ENCODE peak calls at places on chromosomes 12 and 14, in four cellular contexts. One of them, this sample, is unnamed.

GRCh38 chr12:94231718-94232117 is 83.3 kb downstream of the PLXNC1 start:
- DNase-seq in left ventricle myocardium superior: no peak
- DNase-seq in aorta: no peak
- DNase-seq in HTR-8/SVneo: no peak
- DNase-seq in this sample: no peak

GRCh38 chr14:61280526-61281185 is 482 bp downstream of the TMEM30B start:
- DNase-seq in left ventricle myocardium superior: peak
- DNase-seq in aorta: peak
- DNase-seq in HTR-8/SVneo: no peak
- DNase-seq in this sample: no peak

GRCh38 chr12:11986165-11986564 is 84.6 kb upstream of the BCL2L14 start:
- DNase-seq in left ventricle myocardium superior: no peak
- DNase-seq in aorta: no peak
- DNase-seq in HTR-8/SVneo: no peak
- DNase-seq in this sample: no peak

GRCh38 chr12:71392521-71393145 is 47.0 kb upstream of the LGR5 start:
- DNase-seq in left ventricle myocardium superior: no peak
- DNase-seq in aorta: no peak
- DNase-seq in HTR-8/SVneo: peak
- DNase-seq in this sample: peak

GRCh38 chr12:113862570-113863454 is 103.3 kb downstream of the RBM19 start:
- DNase-seq in HTR-8/SVneo: peak
- DNase-seq in aorta: no peak
- DNase-seq in left ventricle myocardium superior: no peak
- DNase-seq in this sample: peak

GRCh38 chr12:1692895-1693294 is 2.0 kb downstream of the ADIPOR2 start:
- DNase-seq in aorta: no peak
- DNase-seq in left ventricle myocardium superior: no peak
- DNase-seq in HTR-8/SVneo: no peak
- DNase-seq in this sample: no peak

GRCh38 chr14:77761205-77761931 is 412 bp upstream of the SNW1 start:
- DNase-seq in left ventricle myocardium superior: peak
- DNase-seq in aorta: no peak
- DNase-seq in HTR-8/SVneo: peak
- DNase-seq in this sample: peak

GRCh38 chr14:31294736-31295398 is 87.3 kb upstream of the HECTD1 start:
- DNase-seq in HTR-8/SVneo: no peak
- DNase-seq in aorta: no peak
- DNase-seq in left ventricle myocardium superior: no peak
- DNase-seq in this sample: no peak

GRCh38 chr12:89267404-89267803 is 84.9 kb downstream of the DUSP6 start:
- DNase-seq in left ventricle myocardium superior: no peak
- DNase-seq in HTR-8/SVneo: no peak
- DNase-seq in aorta: no peak
- DNase-seq in this sample: no peak

GRCh38 chr14:21408152-21408551 is 24.3 kb upstream of the SUPT16H start:
- DNase-seq in left ventricle myocardium superior: no peak
- DNase-seq in aorta: no peak
- DNase-seq in HTR-8/SVneo: no peak
- DNase-seq in this sample: no peak

GRCh38 chr14:89493877-89494634 is 77.0 kb upstream of the FOXN3 start:
- DNase-seq in left ventricle myocardium superior: no peak
- DNase-seq in aorta: no peak
- DNase-seq in HTR-8/SVneo: no peak
- DNase-seq in this sample: no peak

GRCh38 chr14:102831163-102831804 is 54.0 kb downstream of the TRAF3 start:
- DNase-seq in HTR-8/SVneo: no peak
- DNase-seq in aorta: no peak
- DNase-seq in left ventricle myocardium superior: no peak
- DNase-seq in this sample: no peak

GRCh38 chr12:15590180-15590826 is 198.9 kb downstream of the EPS8 start:
- DNase-seq in HTR-8/SVneo: peak
- DNase-seq in aorta: no peak
- DNase-seq in left ventricle myocardium superior: peak
- DNase-seq in this sample: peak

GRCh38 chr12:40215977-40216376 is 8.8 kb upstream of the LRRK2 start:
- DNase-seq in HTR-8/SVneo: no peak
- DNase-seq in left ventricle myocardium superior: no peak
- DNase-seq in aorta: no peak
- DNase-seq in this sample: no peak

GRCh38 chr12:76318773-76319594 is 29.2 kb downstream of the BBS10 start:
- DNase-seq in aorta: no peak
- DNase-seq in HTR-8/SVneo: no peak
- DNase-seq in left ventricle myocardium superior: no peak
- DNase-seq in this sample: no peak

GRCh38 chr12:120043421-120043820 is 54.4 kb downstream of the BICDL1 start:
- DNase-seq in aorta: no peak
- DNase-seq in left ventricle myocardium superior: no peak
- DNase-seq in HTR-8/SVneo: no peak
- DNase-seq in this sample: no peak

GRCh38 chr14:77682158-77682553 is 25.7 kb downstream of the ALKBH1 start:
- DNase-seq in HTR-8/SVneo: no peak
- DNase-seq in aorta: no peak
- DNase-seq in left ventricle myocardium superior: no peak
- DNase-seq in this sample: no peak

GRCh38 chr12:20030847-20031246 is 337.5 kb upstream of the PDE3A start:
- DNase-seq in aorta: no peak
- DNase-seq in left ventricle myocardium superior: no peak
- DNase-seq in HTR-8/SVneo: no peak
- DNase-seq in this sample: no peak

GRCh38 chr14:25108959-25109358 is 59.0 kb upstream of the STXBP6 start:
- DNase-seq in HTR-8/SVneo: no peak
- DNase-seq in left ventricle myocardium superior: no peak
- DNase-seq in aorta: no peak
- DNase-seq in this sample: no peak

GRCh38 chr12:40093512-40093911 is 12.4 kb downstream of the SLC2A13 start:
- DNase-seq in HTR-8/SVneo: no peak
- DNase-seq in aorta: no peak
- DNase-seq in left ventricle myocardium superior: no peak
- DNase-seq in this sample: no peak

GRCh38 chr14:102629700-102630365 is 37.4 kb downstream of the RCOR1 start:
- DNase-seq in aorta: peak
- DNase-seq in HTR-8/SVneo: no peak
- DNase-seq in left ventricle myocardium superior: no peak
- DNase-seq in this sample: no peak